ENCODE peak calls at places on chromosome 12, in seven cellular contexts. G, S, F, X, T, Z and E are unnamed samples.

GRCh38 chr12:29157486-29157946 is 8.4 kb downstream of the FAR2 start:
- DNase-seq in T (no peak), G (no peak), F (no peak), X (no peak), Z (no peak), S (peak; percentile 8), E (no peak)

GRCh38 chr12:125971981-125972380 is 906.7 kb downstream of the AACS start:
- DNase-seq in G (no peak), S (no peak), Z (no peak), T (no peak), F (no peak), X (no peak), E (no peak)

GRCh38 chr12:91142184-91142583 is 30.9 kb upstream of the LUM start:
- DNase-seq in X (peak; percentile 63), G (no peak), S (no peak), Z (no peak), F (no peak), T (no peak), E (no peak)

GRCh38 chr12:117850048-117850447 is 118.7 kb downstream of the KSR2 start:
- DNase-seq in S (peak; percentile 16), F (no peak), Z (no peak), X (no peak), G (no peak), T (no peak), E (peak; percentile 23)

GRCh38 chr12:106296179-106296877 is 6.2 kb upstream of the TCP11L2 start:
- DNase-seq in S (peak; percentile 96), X (no peak), T (no peak), G (no peak), F (no peak), Z (no peak), E (no peak)

GRCh38 chr12:102374190-102374589 is 106.2 kb downstream of the IGF1 start:
- DNase-seq in Z (no peak), G (no peak), S (no peak), T (no peak), F (no peak), X (no peak), E (no peak)

GRCh38 chr12:1351926-1352325 is 242.5 kb downstream of the FBXL14 start:
- DNase-seq in F (no peak), G (no peak), Z (no peak), X (no peak), T (no peak), S (peak; percentile 11), E (no peak)

GRCh38 chr12:50788562-50788961 is 24.7 kb downstream of the ATF1 start:
- DNase-seq in G (no peak), X (no peak), T (no peak), Z (no peak), S (no peak), F (no peak), E (no peak)

GRCh38 chr12:109782322-109782695 is 50.9 kb downstream of the TRPV4 start:
- DNase-seq in F (no peak), T (no peak), G (no peak), S (no peak), X (no peak), Z (no peak), E (no peak)

GRCh38 chr12:43776498-43776897 is 17.7 kb downstream of the IRAK4 start:
- DNase-seq in X (no peak), T (no peak), S (peak; percentile 13), F (no peak), G (no peak), Z (no peak), E (no peak)

GRCh38 chr12:75893758-75894157 is 137.8 kb downstream of the PHLDA1 start:
- DNase-seq in F (no peak), Z (no peak), T (no peak), G (no peak), X (no peak), S (no peak), E (no peak)

GRCh38 chr12:3204716-3205617 is 127.8 kb downstream of the TSPAN9 start:
- DNase-seq in S (no peak), Z (no peak), T (no peak), G (peak; percentile 83), X (no peak), F (no peak), E (no peak)

GRCh38 chr12:3205742-3206519 is 128.8 kb downstream of the TSPAN9 start:
- DNase-seq in T (no peak), S (no peak), G (no peak), F (no peak), Z (no peak), X (no peak), E (no peak)

GRCh38 chr12:3207174-3207573 is 130.0 kb downstream of the TSPAN9 start:
- DNase-seq in F (no peak), T (no peak), X (no peak), G (no peak), S (no peak), Z (no peak), E (no peak)

GRCh38 chr12:3206536-3207072 is 129.4 kb downstream of the TSPAN9 start:
- DNase-seq in S (no peak), F (no peak), G (no peak), Z (no peak), X (no peak), T (no peak), E (no peak)

GRCh38 chr12:3207858-3208257 is 130.7 kb downstream of the TSPAN9 start:
- DNase-seq in T (no peak), G (no peak), X (no peak), S (no peak), F (no peak), Z (no peak), E (no peak)
- TF ChIP-seq CTCF in T (no peak), G (peak; percentile 50), X (no peak), S (peak; percentile 20), F (no peak), Z (no peak), E (no peak)

GRCh38 chr12:122876724-122877123 is 19.2 kb downstream of the VPS37B start:
- DNase-seq in F (peak; percentile 23), Z (no peak), G (no peak), T (no peak), S (no peak), X (no peak), E (peak; percentile 26)

GRCh38 chr12:122880668-122881067 is 15.3 kb downstream of the VPS37B start:
- DNase-seq in F (no peak), G (no peak), Z (no peak), X (peak; percentile 29), S (no peak), T (no peak), E (no peak)

GRCh38 chr12:122880155-122880605 is 15.7 kb downstream of the VPS37B start:
- DNase-seq in X (no peak), S (no peak), F (no peak), T (no peak), G (no peak), Z (no peak), E (no peak)

GRCh38 chr12:122875590-122876220 is 20.2 kb downstream of the VPS37B start:
- DNase-seq in F (peak; percentile 39), G (no peak), X (no peak), S (no peak), T (no peak), Z (no peak), E (no peak)

DNA sequence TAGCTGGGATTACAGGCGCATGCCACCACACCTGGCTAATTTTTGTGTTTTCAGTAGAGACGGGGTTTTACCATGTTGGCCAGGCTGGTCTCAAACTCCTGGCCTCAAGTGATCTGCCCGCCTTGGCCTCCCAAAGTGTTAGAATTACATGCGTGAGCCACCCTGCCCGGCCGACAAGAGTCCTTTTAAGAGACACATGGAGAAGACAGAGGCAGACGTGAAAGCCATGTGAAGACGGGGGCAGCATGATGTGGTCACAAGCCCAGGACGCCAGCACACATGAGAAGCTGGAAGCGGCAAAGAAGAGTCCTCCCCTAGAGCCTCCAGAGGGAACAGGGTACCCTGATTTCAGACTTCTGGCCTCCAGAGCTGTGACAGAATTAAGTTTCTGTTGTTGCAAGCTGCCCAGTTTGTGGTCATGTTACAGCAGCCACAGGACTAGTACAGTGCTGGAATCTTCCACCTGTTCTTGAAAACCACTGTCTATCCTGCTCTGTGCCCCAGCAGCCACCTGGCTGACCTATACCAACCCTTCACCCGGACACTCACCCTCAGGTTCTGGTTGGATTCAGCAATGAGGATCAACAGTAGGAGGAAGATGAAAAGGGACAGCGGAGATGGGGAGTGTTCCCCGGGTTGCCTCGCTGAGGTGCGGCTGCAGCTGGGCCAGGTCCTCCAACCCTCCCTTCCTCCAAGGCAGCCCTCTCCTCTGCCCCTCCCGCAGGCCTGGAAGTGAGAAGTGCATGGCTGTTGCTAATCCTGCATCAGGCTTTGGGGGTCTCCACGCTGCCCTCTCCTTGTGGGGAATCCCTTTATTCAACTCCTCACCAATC is 16.9 kb downstream of the VPS37B start:
- DNase-seq in Z (no peak), F (peak; percentile 24), T (no peak), X (no peak), S (no peak), G (no peak), E (no peak)
- H3K4me1 ChIP-seq in Z (peaks cover 14% of the 10 kb centered on the region), F (peaks cover 21% of the 10 kb centered on the region), T (peaks cover 94% of the 10 kb centered on the region), X (no peaks in the 10 kb centered on the region), S (peaks cover 20% of the 10 kb centered on the region), G (peaks cover 31% of the 10 kb centered on the region), E (peaks cover 28% of the 10 kb centered on the region)

DNA sequence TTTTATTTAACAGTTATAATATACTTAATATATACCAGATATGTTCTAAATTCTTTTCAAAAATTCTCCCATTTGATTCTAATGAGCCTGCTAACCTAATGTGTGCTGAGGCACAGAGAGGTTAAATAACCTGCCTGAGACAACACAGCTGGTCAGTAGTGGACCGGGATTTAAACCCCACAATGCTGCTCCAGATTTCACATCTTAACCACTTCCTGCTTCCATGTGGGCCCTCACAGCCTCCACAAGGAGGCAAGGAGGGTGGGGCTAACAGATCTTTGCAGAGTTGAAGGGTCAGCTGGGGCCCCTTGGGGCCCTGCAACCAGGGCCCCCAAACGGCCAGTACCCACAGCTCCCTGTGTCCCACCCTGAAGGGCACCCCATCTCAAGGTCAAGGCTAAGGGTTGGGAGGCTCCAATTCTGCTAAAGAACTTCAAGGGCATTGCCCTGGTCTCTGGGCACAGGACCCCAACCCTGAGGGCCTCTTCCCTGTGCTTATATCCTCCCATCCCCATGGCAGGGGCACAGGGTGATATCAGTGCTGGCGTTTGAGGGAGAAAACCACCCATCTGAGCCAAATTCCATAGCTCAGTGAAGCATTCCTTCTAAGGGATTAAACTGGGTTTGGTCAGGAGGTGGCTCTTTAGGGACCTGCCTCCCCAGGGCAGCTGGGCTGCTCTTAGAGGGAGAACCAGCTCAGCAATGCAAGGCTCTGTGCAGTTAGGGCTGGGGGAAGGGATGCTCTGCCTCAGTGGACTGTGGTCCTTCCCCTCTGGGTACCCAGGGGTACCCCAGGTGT is 2.2 kb downstream of the KRT80 start:
- DNase-seq in Z (no peak), F (no peak), G (no peak), T (no peak), S (no peak), X (no peak), E (no peak)
- H3K4me3 ChIP-seq in Z (no peak overlapping the region), F (no peak overlapping the region), G (no peak overlapping the region), T (no peak overlapping the region), S (no peak overlapping the region), X (no peak overlapping the region), E (no peak overlapping the region)

DNA sequence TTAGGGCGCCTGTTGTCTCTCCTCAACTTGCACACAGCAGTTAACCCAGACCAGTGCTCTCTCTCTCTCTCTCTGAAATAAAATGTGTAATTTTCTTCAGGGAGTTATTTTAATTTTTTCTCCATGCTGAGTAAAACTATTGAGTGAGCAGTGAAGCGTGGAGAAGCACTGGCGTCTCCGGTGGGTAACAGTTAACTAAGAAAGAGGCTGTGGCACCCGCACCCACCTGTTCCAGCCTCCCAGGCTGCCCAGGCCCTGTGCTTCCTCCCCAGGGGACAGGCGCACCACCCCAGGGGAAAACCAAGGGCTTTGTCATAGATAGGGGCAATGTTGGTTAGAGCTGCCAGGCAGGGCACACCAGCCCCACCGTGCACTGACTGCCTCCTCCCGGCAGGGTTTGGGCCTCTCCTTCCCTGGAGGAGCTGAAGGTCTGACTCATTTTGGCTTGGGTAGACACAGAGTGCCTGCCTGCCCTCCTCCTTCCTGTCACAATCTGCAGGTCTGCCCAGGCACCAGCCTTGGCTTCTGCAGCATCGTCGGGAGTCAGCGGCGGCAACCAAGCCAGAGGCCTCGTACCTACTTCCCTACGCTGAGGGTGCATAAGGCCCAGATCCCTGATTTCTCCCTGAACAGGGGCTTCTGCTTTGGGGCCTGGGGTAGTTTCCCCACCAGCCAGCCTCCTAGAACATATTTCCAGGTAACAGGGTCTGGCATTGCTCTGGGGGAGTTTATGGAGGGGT is 3.9 kb downstream of the HOXC5 start:
- DNase-seq in T (no peak), X (no peak), S (peak; percentile 71), F (no peak), Z (no peak), G (peak; percentile 87), E (no peak)
- TF ChIP-seq CTCF in T (no peak), X (no peak), S (peak; percentile 34), F (no peak), Z (no peak), G (no peak), E (no peak)